ENCODE peak calls at places on chromosomes 3 and 15, in four cellular contexts. One of them, this sample, is unnamed. For H3K4me1, the result is how much of the 10 kb centered on the place peaks cover.

GRCh38 chr3:39166932-39167532 is 13.6 kb upstream of the CSRNP1 start:
- DNase-seq in testis: no peak
- DNase-seq in transverse colon: no peak
- DNase-seq in IMR-90: peak
- DNase-seq in this sample: peak

GRCh38 chr3:188689101-188689574 is 482.6 kb upstream of the TPRG1 start:
- DNase-seq in testis: no peak
- DNase-seq in transverse colon: no peak
- DNase-seq in IMR-90: peak
- DNase-seq in this sample: no peak

GRCh38 chr3:51353566-51354140 is 31.4 kb upstream of the MANF start:
- DNase-seq in testis: no peak
- DNase-seq in transverse colon: no peak
- DNase-seq in IMR-90: peak
- DNase-seq in this sample: no peak

GRCh38 chr15:70034596-70034995 is 63.1 kb downstream of the TLE3 start:
- DNase-seq in testis: no peak
- DNase-seq in transverse colon: no peak
- DNase-seq in IMR-90: no peak
- DNase-seq in this sample: no peak

GRCh38 chr15:94131875-94132274 is 99.5 kb upstream of the MCTP2 start:
- DNase-seq in testis: no peak
- DNase-seq in transverse colon: no peak
- DNase-seq in IMR-90: no peak
- DNase-seq in this sample: no peak

GRCh38 chr3:132382267-132382666 is 35.0 kb upstream of the DNAJC13 start:
- DNase-seq in testis: no peak
- DNase-seq in transverse colon: no peak
- DNase-seq in IMR-90: no peak
- DNase-seq in this sample: no peak

GRCh38 chr3:128285042-128285924 is 132.0 kb downstream of the EEFSEC start:
- DNase-seq in testis: no peak
- DNase-seq in transverse colon: no peak
- DNase-seq in IMR-90: no peak
- DNase-seq in this sample: no peak

GRCh38 chr15:87557871-87558270 is 698.7 kb downstream of the NTRK3 start:
- DNase-seq in testis: no peak
- DNase-seq in transverse colon: no peak
- DNase-seq in IMR-90: no peak
- DNase-seq in this sample: no peak

GRCh38 chr3:184765730-184766074 is 46.3 kb upstream of the VPS8 start:
- DNase-seq in testis: no peak
- DNase-seq in transverse colon: peak
- DNase-seq in IMR-90: peak
- DNase-seq in this sample: no peak

GRCh38 chr3:2098398-2099027 is at the start of gene CNTN4:
- DNase-seq in testis: peak
- DNase-seq in transverse colon: peak
- DNase-seq in IMR-90: no peak
- DNase-seq in this sample: peak

GRCh38 chr15:82855286-82856092 is 46.1 kb downstream of the WHAMM start:
- DNase-seq in testis: no peak
- DNase-seq in transverse colon: no peak
- DNase-seq in IMR-90: no peak
- DNase-seq in this sample: peak

GRCh38 chr3:70244422-70244821 is 68.0 kb downstream of the MDFIC2 start:
- DNase-seq in testis: no peak
- DNase-seq in transverse colon: no peak
- DNase-seq in IMR-90: no peak
- DNase-seq in this sample: no peak

GRCh38 chr3:62888180-62888579 is 13.0 kb upstream of the CADPS start:
- DNase-seq in testis: no peak
- DNase-seq in transverse colon: no peak
- DNase-seq in IMR-90: no peak
- DNase-seq in this sample: no peak

GRCh38 chr3:5568451-5568850 is 380.9 kb downstream of the EDEM1 start:
- DNase-seq in testis: no peak
- DNase-seq in transverse colon: peak
- DNase-seq in IMR-90: no peak
- DNase-seq in this sample: no peak

GRCh38 chr3:141402476-141403171 is 34.3 kb downstream of the ZBTB38 start:
- DNase-seq in testis: peak
- DNase-seq in transverse colon: peak
- DNase-seq in IMR-90: peak
- DNase-seq in this sample: peak

GRCh38 chr3:43243590-43244587 is 42.5 kb upstream of the SNRK start:
- DNase-seq in testis: no peak
- DNase-seq in transverse colon: no peak
- DNase-seq in IMR-90: no peak
- DNase-seq in this sample: no peak

GRCh38 chr3:159788291-159788690 is 200.3 kb upstream of the IL12A start:
- DNase-seq in testis: no peak
- DNase-seq in transverse colon: no peak
- DNase-seq in IMR-90: no peak
- DNase-seq in this sample: no peak

GRCh38 chr15:42143866-42144625 is 12.4 kb downstream of the PLA2G4F start:
- DNase-seq in testis: no peak
- DNase-seq in transverse colon: no peak
- DNase-seq in IMR-90: no peak
- DNase-seq in this sample: no peak

GRCh38 chr15:74844319-74845207 is 1.6 kb upstream of the ULK3 start:
- DNase-seq in testis: peak
- DNase-seq in transverse colon: no peak
- DNase-seq in IMR-90: no peak
- DNase-seq in this sample: no peak

GRCh38 chr15:51016615-51017014 is 78.1 kb downstream of the TNFAIP8L3 start:
- DNase-seq in testis: no peak
- DNase-seq in transverse colon: no peak
- DNase-seq in IMR-90: no peak
- DNase-seq in this sample: no peak

GRCh38 chr15:92807971-92808571 is 92.1 kb upstream of the CHD2 start:
- DNase-seq in testis: peak
- DNase-seq in transverse colon: peak
- DNase-seq in IMR-90: no peak
- DNase-seq in this sample: no peak

GRCh38 chr15:82832601-82833209 is 23.3 kb downstream of the WHAMM start:
- DNase-seq in testis: no peak
- DNase-seq in transverse colon: no peak
- DNase-seq in IMR-90: peak
- DNase-seq in this sample: no peak

GRCh38 chr3:133138017-133138416 is 99.8 kb downstream of the TMEM108 start:
- DNase-seq in testis: no peak
- DNase-seq in transverse colon: no peak
- DNase-seq in IMR-90: no peak
- DNase-seq in this sample: no peak

GRCh38 chr3:52788890-52789745 is 5.5 kb upstream of the ITIH3 start:
- DNase-seq in testis: no peak
- DNase-seq in transverse colon: no peak
- DNase-seq in IMR-90: no peak
- DNase-seq in this sample: no peak

GRCh38 chr3:128222771-128223386 is 69.6 kb downstream of the EEFSEC start:
- DNase-seq in testis: no peak
- DNase-seq in transverse colon: no peak
- DNase-seq in IMR-90: peak
- DNase-seq in this sample: no peak

GRCh38 chr15:69092159-69092558 is 68.3 kb upstream of the GLCE start:
- DNase-seq in testis: no peak
- DNase-seq in transverse colon: no peak
- DNase-seq in IMR-90: peak
- DNase-seq in this sample: no peak

GRCh38 chr15:57505056-57505713 is 86.5 kb upstream of the MYZAP start:
- DNase-seq in testis: no peak
- DNase-seq in transverse colon: no peak
- DNase-seq in IMR-90: no peak
- DNase-seq in this sample: peak

GRCh38 chr15:29131336-29132109 is 138.1 kb downstream of the NSMCE3 start:
- DNase-seq in testis: no peak
- DNase-seq in transverse colon: no peak
- DNase-seq in IMR-90: no peak
- DNase-seq in this sample: no peak

GRCh38 chr15:88983861-88984429 is 70.8 kb upstream of the MFGE8 start:
- DNase-seq in testis: no peak
- DNase-seq in transverse colon: no peak
- DNase-seq in IMR-90: no peak
- DNase-seq in this sample: no peak

GRCh38 chr3:49805367-49805782 is 2.3 kb downstream of the INKA1 start:
- DNase-seq in testis: peak
- DNase-seq in transverse colon: peak
- DNase-seq in IMR-90: peak
- DNase-seq in this sample: peak

GRCh38 chr3:14554715-14555114 is 14.6 kb upstream of the GRIP2 start:
- DNase-seq in testis: no peak
- DNase-seq in transverse colon: no peak
- DNase-seq in IMR-90: no peak
- DNase-seq in this sample: no peak

GRCh38 chr3:45140392-45140791 is 5.8 kb downstream of the CDCP1 start:
- DNase-seq in testis: no peak
- DNase-seq in transverse colon: no peak
- DNase-seq in IMR-90: peak
- DNase-seq in this sample: no peak
- H3K4me1 ChIP-seq in testis: under half
- H3K4me1 ChIP-seq in transverse colon: half or more
- H3K4me1 ChIP-seq in IMR-90: under half
- H3K4me1 ChIP-seq in this sample: under half

GRCh38 chr3:48595075-48595525 is at the start of gene COL7A1:
- DNase-seq in testis: no peak
- DNase-seq in transverse colon: no peak
- DNase-seq in IMR-90: no peak
- DNase-seq in this sample: no peak

GRCh38 chr3:48595526-48596121 is 495 bp upstream of the COL7A1 start:
- DNase-seq in testis: peak
- DNase-seq in transverse colon: peak
- DNase-seq in IMR-90: peak
- DNase-seq in this sample: peak

GRCh38 chr3:48593337-48593736 is 1.8 kb downstream of the COL7A1 start:
- DNase-seq in testis: no peak
- DNase-seq in transverse colon: no peak
- DNase-seq in IMR-90: no peak
- DNase-seq in this sample: no peak

GRCh38 chr3:48596157-48596556 is 1.0 kb upstream of the COL7A1 start:
- DNase-seq in testis: no peak
- DNase-seq in transverse colon: no peak
- DNase-seq in IMR-90: no peak
- DNase-seq in this sample: no peak

GRCh38 chr3:48594431-48595049 is 589 bp downstream of the COL7A1 start:
- DNase-seq in testis: no peak
- DNase-seq in transverse colon: no peak
- DNase-seq in IMR-90: peak
- DNase-seq in this sample: no peak
- TF ChIP-seq POLR2A in testis: no peak
- TF ChIP-seq POLR2A in transverse colon: no peak
- TF ChIP-seq POLR2A in IMR-90: peak
- TF ChIP-seq POLR2A in this sample: no peak

GRCh38 chr3:107600784-107601183 is 78.0 kb downstream of the BBX start:
- DNase-seq in testis: no peak
- DNase-seq in transverse colon: no peak
- DNase-seq in IMR-90: no peak
- DNase-seq in this sample: no peak

GRCh38 chr3:107594870-107595269 is 72.1 kb downstream of the BBX start:
- DNase-seq in testis: no peak
- DNase-seq in transverse colon: no peak
- DNase-seq in IMR-90: peak
- DNase-seq in this sample: no peak

GRCh38 chr3:107599755-107600122 is 77.0 kb downstream of the BBX start:
- DNase-seq in testis: no peak
- DNase-seq in transverse colon: no peak
- DNase-seq in IMR-90: no peak
- DNase-seq in this sample: no peak

GRCh38 chr3:107596639-107597038 is 73.9 kb downstream of the BBX start:
- DNase-seq in testis: no peak
- DNase-seq in transverse colon: no peak
- DNase-seq in IMR-90: no peak
- DNase-seq in this sample: no peak

DNA sequence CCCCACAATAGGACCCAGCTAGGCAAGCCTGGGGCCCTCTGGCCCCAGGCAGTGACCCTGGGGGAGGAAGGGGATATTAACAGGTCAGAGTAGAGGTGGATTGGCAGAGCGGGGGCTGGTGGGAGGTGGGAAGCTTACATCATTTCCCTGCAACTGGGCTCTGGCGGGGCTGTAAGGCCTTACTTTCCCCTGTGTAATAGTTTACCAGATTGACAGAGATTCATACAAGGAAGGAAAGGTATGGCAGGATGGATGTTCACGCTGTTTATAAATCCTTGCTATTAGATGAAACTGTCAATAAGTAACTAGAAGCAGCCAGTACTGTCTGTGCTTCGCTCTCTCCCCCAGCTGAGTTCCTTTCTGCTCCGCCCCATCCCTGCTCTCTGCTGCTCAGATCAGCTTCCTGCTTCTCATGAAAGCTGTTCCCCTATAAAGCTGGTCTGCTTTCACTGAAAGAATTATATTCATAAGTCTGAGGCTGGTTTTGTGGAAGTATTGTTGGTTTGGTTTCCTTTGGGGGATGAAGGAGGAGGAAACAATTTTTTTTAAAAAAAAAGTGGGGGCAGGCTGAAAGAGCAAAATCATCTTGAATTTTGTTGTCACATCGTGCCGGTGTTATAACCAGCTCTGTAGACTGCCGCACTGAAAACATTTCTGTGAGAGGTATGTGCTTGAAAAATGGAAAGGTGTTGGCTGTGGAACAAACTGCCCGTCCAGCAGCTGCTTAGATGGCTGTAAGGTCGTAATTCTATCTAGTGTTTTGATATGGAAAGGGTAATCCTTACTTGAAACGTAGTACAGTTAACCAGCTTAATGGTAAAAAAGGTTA is 76.4 kb downstream of the BBX start:
- DNase-seq in testis: peak
- DNase-seq in transverse colon: peak
- DNase-seq in IMR-90: peak
- DNase-seq in this sample: no peak
- H3K4me1 ChIP-seq in testis: under half
- H3K4me1 ChIP-seq in transverse colon: under half
- H3K4me1 ChIP-seq in IMR-90: under half
- H3K4me1 ChIP-seq in this sample: under half

DNA sequence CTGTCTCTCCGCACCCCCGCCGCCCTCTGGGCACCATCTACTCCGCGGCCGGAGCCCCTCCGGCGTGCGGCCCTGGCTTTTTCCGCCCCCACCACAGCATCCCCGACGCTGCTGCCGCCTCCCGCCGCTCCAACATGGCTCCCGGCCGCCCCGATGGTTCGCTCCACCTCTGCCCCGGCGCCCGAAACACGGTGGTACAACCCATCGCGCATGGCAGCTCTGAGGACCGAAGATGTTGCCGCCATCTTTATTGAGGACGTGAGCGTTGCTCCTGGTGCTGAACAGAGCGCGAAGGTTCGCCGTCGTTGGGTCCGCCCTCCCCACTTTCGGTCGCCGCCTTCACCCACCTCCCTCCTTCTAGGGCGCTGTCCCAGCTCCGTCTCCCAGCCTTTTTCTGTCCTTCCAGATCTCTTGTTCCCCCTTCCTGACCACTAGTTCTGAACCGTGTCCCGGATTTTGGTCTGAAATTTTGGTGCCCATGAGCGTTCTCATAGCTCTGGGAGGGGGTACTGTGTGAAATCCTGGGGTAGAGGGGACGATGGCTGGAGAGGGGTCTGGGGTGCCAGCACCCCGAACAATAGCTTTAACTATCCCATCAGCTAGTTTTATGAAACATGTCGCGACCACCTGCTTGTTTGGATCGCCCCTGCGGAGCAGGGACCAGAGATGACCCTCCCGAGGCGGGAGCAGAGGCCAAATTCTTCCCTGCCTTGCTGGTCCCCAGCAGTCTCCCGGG is at the start of gene CELSR3:
- DNase-seq in testis: peak
- DNase-seq in transverse colon: peak
- DNase-seq in IMR-90: peak
- DNase-seq in this sample: peak
- TF ChIP-seq POLR2A in testis: peak
- TF ChIP-seq POLR2A in transverse colon: peak
- TF ChIP-seq POLR2A in IMR-90: peak
- TF ChIP-seq POLR2A in this sample: no peak